ENCODE peak calls at places on chromosomes 7 and 10, in eight cellular contexts. P is HCEC 1CT; G is lung; C is stimulated activated CD8-positive, alpha-beta memory T cell treated with anti-CD3 and anti-CD28 coated beads, Interleukin-7, amount 100 ng/mL, for 24 hours; S is DMS153; O is NCI-H1092; H is stimulated activated CD4-positive, alpha-beta T cell treated with anti-CD3 and anti-CD28 coated beads, Interleukin-1b, Interleukin-23, amount 100 ng/mL, for 4 hours; M is IMR-90. E is an unnamed sample.

GRCh38 chr7:117110480-117111315 is 157.4 kb downstream of the ST7 start:
- DNase-seq in O (no peak), H (peak), M (no peak), G (no peak), P (no peak), S (peak), C (no peak), E (no peak)

GRCh38 chr7:50552921-50553320 is 12.3 kb downstream of the DDC start:
- DNase-seq in P (peak), H (no peak), G (no peak), S (no peak), O (no peak), M (peak), C (no peak), E (peak)

GRCh38 chr7:6228363-6228762 is 44.1 kb downstream of the CYTH3 start:
- DNase-seq in G (no peak), M (peak), P (peak), S (no peak), O (no peak), H (no peak), C (no peak), E (peak)

GRCh38 chr7:21044913-21045312 is 258.2 kb upstream of the SP8 start:
- DNase-seq in H (no peak), M (no peak), C (no peak), G (no peak), S (no peak), P (no peak), O (no peak), E (no peak)

GRCh38 chr7:8254667-8255066 is 7.3 kb downstream of the ICA1 start:
- DNase-seq in C (no peak), M (no peak), H (no peak), S (peak), G (no peak), P (no peak), O (no peak), E (no peak)

GRCh38 chr7:41058986-41059741 is 643.7 kb downstream of the INHBA start:
- DNase-seq in S (peak), P (no peak), M (peak), C (no peak), O (no peak), H (no peak), G (no peak), E (peak)

GRCh38 chr10:92164024-92164423 is 126.9 kb downstream of the CPEB3 start:
- DNase-seq in S (no peak), M (no peak), H (no peak), P (no peak), G (no peak), C (no peak), O (no peak), E (no peak)

GRCh38 chr10:131726460-131726861 is 174.3 kb upstream of the PPP2R2D start:
- DNase-seq in S (peak), C (no peak), G (no peak), O (peak), M (no peak), H (no peak), P (no peak), E (peak)

GRCh38 chr10:48416584-48417232 is 110.2 kb downstream of the MAPK8 start:
- DNase-seq in C (no peak), H (no peak), O (no peak), P (no peak), G (no peak), M (no peak), S (no peak), E (no peak)

GRCh38 chr10:16116404-16117304 is 256.3 kb upstream of the MINDY3 start:
- DNase-seq in M (no peak), S (no peak), P (no peak), G (no peak), O (no peak), C (no peak), H (no peak), E (peak)

GRCh38 chr7:14332155-14332554 is 342.7 kb upstream of the ETV1 start:
- DNase-seq in G (no peak), M (peak), C (no peak), P (peak), H (no peak), O (no peak), S (no peak), E (no peak)

GRCh38 chr7:4993471-4993870 is 34.5 kb upstream of the MMD2 start:
- DNase-seq in C (no peak), S (no peak), P (no peak), H (no peak), O (no peak), G (no peak), M (no peak), E (no peak)

GRCh38 chr7:36389371-36390198 is at the start of gene ANLN:
- DNase-seq in H (peak), S (peak), G (peak), P (peak), O (peak), M (peak), C (peak), E (peak)

GRCh38 chr7:124084024-124084423 is 51.2 kb upstream of the TMEM229A start:
- DNase-seq in C (no peak), G (no peak), M (no peak), P (no peak), S (no peak), H (no peak), O (no peak), E (no peak)